ENCODE peak calls at places on chromosomes 2 and 18, in eight cellular contexts. M is choroid plexus epithelial cell, D is GM12865, A is brain microvascular endothelial cell, P is SK-N-SH, B is cardiac fibroblast, H is keratinocyte, V is Calu3. X is an unnamed sample.

GRCh38 chr18:24878289-24878688 is 417.9 kb downstream of the HRH4 start:
- DNase-seq in A (peak), P (peak), H (no peak), D (peak), V (no peak), M (peak), B (peak), X (peak)

GRCh38 chr2:211367252-211367651 is 810.9 kb downstream of the CPS1 start:
- DNase-seq in P (no peak), A (no peak), M (no peak), V (no peak), D (no peak), B (no peak), H (no peak), X (no peak)

GRCh38 chr2:70789304-70790078 is 952 bp downstream of the FIGLA start:
- DNase-seq in H (no peak), A (peak), D (peak), V (peak), B (peak), P (peak), M (peak), X (peak)

GRCh38 chr2:143255899-143256298 is 126.7 kb downstream of the ARHGAP15 start:
- DNase-seq in B (no peak), A (no peak), V (no peak), M (no peak), P (no peak), D (peak), H (no peak), X (no peak)

GRCh38 chr18:42025974-42026625 is 71.1 kb downstream of the PIK3C3 start:
- DNase-seq in D (peak), P (no peak), V (no peak), A (no peak), B (no peak), M (no peak), H (no peak), X (no peak)

GRCh38 chr2:158953454-158953853 is 15.0 kb upstream of the TANC1 start:
- DNase-seq in P (no peak), D (no peak), B (peak), A (peak), V (no peak), H (no peak), M (peak), X (peak)

GRCh38 chr2:191521608-191522208 is 156.2 kb upstream of the NABP1 start:
- DNase-seq in M (peak), A (no peak), P (peak), H (no peak), V (no peak), B (peak), D (peak), X (peak)

GRCh38 chr2:29802976-29803375 is 118.4 kb downstream of the ALK start:
- DNase-seq in D (no peak), H (no peak), M (no peak), V (no peak), P (no peak), A (no peak), B (peak), X (no peak)

GRCh38 chr2:120625865-120626560 is 109.7 kb upstream of the GLI2 start:
- DNase-seq in M (no peak), D (no peak), H (no peak), V (peak), A (no peak), P (no peak), B (no peak), X (no peak)

GRCh38 chr2:29528891-29529520 is 392.4 kb downstream of the ALK start:
- DNase-seq in B (peak), V (no peak), M (peak), D (no peak), H (no peak), A (peak), P (no peak), X (no peak)

GRCh38 chr2:61786876-61787275 is 67.0 kb downstream of the FAM161A start:
- DNase-seq in B (no peak), A (no peak), P (no peak), M (no peak), D (no peak), H (no peak), V (no peak), X (no peak)

GRCh38 chr2:60855989-60856669 is 25.2 kb upstream of the REL start:
- DNase-seq in A (no peak), D (no peak), V (no peak), B (no peak), H (no peak), M (no peak), P (no peak), X (no peak)

GRCh38 chr2:72092099-72092498 is 55.6 kb downstream of the CYP26B1 start:
- DNase-seq in A (no peak), P (no peak), H (no peak), B (no peak), D (no peak), M (peak), V (peak), X (no peak)

GRCh38 chr2:72090271-72090720 is 57.4 kb downstream of the CYP26B1 start:
- DNase-seq in H (no peak), M (no peak), B (no peak), D (no peak), P (no peak), V (no peak), A (no peak), X (no peak)

GRCh38 chr2:72090781-72091482 is 56.7 kb downstream of the CYP26B1 start:
- DNase-seq in D (no peak), B (no peak), H (no peak), M (no peak), V (no peak), A (no peak), P (no peak), X (no peak)

GRCh38 chr2:72089537-72089936 is 58.1 kb downstream of the CYP26B1 start:
- DNase-seq in A (no peak), M (no peak), D (no peak), H (no peak), B (no peak), V (no peak), P (no peak), X (no peak)

GRCh38 chr2:72089028-72089427 is 58.6 kb downstream of the CYP26B1 start:
- DNase-seq in B (no peak), P (no peak), V (no peak), D (no peak), H (no peak), A (no peak), M (no peak), X (no peak)
- TF ChIP-seq CTCF in B (no peak), P (no peak), V (no peak), D (no peak), H (no peak), A (no peak), M (no peak), X (no peak)

DNA sequence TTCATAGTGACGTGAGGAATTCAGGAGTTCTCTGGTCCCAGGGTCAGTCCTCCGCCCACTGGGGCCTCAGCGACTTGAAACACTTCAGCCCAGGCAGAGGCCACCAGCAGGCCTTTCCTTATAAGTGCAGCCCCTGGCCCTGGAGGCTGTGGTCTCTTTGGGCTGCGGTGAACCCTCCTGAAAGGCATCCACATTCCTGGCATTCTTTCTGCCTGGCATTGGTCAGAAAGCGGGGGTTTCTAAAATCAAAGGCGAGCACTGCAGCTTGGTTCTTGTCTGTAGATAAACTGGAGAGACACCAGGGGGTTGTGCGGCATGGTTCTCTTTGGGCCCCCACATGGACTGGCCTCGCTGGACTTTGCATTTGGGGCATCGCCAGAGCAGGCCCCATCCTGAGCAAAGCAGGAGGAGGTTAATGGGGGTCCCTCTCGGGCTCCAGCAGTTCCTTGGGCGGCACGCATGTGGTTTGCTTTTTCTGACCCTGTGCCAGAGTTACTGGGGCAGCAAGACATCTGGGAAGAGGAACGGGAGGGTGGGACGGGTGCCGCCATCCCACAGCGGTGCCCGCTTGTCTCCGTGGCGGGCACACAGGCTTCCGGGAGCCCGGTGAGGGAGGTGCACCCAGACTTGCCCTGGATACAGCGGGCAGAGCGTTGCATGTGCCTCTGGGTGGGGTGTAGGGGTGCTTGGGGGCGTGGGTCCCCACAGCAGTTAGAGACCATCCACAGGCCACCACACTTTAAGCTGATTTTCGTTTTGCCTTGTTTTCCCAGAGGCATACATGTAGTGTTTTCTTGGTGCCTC is 44.9 kb downstream of the SH3BP4 start:
- DNase-seq in M (peak), D (no peak), B (peak), H (no peak), P (no peak), A (peak), V (peak), X (peak)
- TF ChIP-seq CTCF in M (peak), D (no peak), B (peak), H (no peak), P (peak), A (peak), V (no peak), X (peak)

DNA sequence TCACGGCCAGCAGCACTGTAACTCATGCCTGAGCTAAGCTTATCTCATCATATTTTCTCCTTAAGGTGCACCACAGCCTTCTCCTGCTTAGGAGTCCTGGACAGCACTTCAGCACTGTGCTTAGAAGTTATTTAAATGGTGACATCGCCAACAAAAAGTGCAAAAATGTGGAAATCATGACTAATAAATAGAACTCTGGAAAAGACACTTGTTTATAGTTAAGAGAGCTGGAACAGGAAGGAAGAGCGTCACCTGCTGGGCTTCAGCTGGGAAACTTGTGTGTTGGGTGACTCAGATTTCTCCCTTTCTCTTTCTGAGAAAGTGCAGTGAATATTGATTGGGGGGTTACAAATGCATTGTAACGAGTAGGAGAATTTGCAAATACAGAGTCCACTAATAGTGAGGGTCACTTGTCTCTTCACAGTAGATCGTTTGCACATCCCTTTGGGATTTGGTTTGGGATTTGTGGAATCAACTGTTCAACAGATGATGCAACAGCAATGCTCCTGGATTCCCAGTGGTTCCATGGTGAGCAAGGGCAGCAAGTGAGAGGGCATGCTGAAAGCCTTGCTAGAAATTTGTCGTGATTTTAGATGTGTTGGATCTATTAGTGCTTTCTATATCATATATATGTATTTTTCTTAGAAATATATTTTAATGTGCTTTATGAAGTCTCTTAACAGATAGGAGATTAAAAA is 84.2 kb downstream of the DOK6 start:
- DNase-seq in P (no peak), M (peak), D (peak), V (no peak), H (no peak), B (peak), A (peak), X (peak)
- TF ChIP-seq CTCF in P (peak), M (peak), D (peak), V (no peak), H (no peak), B (peak), A (no peak), X (no peak)

DNA sequence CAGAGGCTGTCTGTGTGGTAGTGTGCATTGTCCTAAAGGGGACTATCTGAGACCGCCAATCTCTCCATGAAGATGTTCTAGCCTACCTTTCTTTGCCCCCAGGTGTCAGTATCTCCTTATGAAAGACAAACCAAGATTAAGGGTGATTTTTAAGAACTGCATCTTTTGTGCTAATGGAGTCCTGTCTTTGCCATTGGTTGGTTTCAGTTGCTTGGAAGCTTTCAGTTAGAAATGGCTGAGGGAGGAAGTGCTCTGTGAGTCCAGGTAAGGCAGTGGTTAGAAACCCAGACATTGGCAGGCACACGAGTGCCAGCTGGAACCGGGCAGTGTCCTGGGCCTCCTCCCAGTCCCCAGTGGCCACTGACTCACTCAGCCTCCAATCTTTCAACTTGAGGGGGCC is 111.3 kb downstream of the DOCK10 start:
- DNase-seq in V (no peak), M (no peak), B (peak), H (no peak), D (no peak), A (no peak), P (no peak), X (no peak)
- TF ChIP-seq CTCF in V (no peak), M (peak), B (no peak), H (no peak), D (peak), A (peak), P (peak), X (no peak)

DNA sequence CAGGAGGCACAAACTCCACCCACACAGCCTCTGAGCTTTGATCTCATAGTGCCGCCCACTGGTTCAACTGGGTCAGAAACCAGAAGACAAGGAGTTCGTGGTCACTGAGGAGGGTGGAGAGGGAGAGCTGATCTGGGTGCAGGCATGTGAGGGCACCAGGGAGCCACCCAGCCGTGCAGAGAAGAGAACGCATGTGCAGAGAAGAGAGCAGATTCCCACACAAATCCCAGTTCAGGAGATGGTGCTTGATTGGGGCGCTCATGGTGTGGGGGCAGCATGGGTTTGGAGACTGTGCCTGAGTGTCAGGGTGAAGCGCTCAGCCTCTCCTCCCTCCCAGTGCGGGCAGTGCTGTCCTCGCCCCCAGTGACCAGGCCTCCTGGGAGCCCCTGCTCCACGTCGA is 375.2 kb upstream of the MYT1L start:
- DNase-seq in D (no peak), P (no peak), B (no peak), H (no peak), V (no peak), A (no peak), M (no peak), X (no peak)
- TF ChIP-seq CTCF in D (no peak), P (no peak), B (no peak), H (no peak), V (no peak), A (no peak), M (no peak), X (no peak)

DNA sequence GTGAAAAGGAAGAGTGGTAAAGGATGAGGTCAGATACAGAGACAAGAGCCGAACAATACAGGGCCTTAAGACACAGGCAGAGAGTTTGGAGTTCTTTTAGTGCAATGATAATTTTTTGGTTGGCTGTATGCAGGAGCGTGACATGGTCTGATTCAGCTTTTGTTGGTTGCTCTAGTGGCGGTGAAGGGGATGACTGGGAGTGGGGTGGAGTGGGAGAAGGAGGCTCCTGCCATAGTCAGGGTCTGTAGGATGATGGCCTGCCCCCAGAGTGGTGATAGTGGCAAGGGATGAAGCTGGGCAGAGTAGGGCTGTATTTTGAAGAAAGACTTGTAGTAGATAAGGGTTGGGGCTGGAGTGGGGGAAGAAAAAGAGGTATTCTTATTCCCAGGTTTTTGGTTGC is 306.6 kb upstream of the VWC2L start:
- DNase-seq in A (no peak), V (no peak), P (no peak), D (no peak), M (no peak), B (no peak), H (no peak), X (no peak)
- TF ChIP-seq CTCF in A (no peak), V (no peak), P (no peak), D (no peak), M (no peak), B (no peak), H (no peak), X (no peak)

GRCh38 chr18:36212301-36212977 is 25.1 kb downstream of the MOCOS start:
- DNase-seq in P (no peak), A (no peak), D (no peak), V (no peak), B (peak), H (no peak), M (peak), X (no peak)
- TF ChIP-seq CTCF in P (no peak), A (peak), D (no peak), V (no peak), B (no peak), H (no peak), M (peak), X (no peak)

GRCh38 chr2:101153077-101153707 is 2.0 kb upstream of the TBC1D8 start:
- DNase-seq in A (no peak), M (no peak), P (no peak), B (no peak), D (no peak), V (no peak), H (no peak), X (no peak)
- TF ChIP-seq CTCF in A (no peak), M (no peak), P (no peak), B (no peak), D (no peak), V (no peak), H (no peak), X (no peak)

DNA sequence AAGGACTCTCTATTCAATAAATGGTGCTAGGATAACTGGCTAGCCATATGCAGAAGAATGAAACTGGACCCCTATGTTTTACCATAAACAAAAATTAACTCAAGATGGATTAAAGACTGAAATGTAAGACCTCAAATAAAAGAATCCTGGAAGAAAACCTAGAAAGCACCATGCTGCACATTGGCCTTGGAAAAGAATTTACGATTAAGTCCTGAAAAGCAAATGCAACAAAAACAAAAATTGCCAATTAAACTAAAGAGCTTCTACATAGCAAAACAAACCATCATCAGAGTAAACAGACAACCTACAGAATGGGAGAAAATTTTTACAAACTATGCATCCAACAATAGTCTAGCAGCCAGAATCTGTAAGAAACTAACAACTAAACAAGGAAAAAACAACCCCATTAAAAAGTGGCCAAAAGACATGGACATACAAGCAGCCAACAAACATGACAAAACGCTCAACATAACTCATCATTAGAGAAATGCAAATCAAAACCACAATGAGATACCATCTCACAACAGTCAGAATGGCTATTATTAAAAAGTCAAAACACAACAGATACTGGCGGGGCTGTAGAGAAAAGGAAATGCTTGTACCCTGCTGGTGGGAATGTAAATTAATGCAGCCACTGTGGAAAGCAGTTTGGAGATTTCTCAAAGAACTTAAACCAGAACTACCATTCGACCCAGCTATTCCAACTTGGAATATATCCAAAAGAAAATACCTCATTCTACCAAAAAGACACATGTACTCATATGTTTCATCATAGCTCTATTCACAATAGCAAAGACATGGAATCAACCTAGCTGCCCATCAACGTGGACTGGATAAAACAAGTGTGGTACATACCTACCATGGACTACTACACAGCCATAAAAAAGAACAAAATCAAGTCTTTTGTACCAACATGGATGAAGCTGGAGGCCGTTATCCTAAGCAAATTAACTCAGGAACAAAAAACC is 30.6 kb downstream of the SEPTIN10 start:
- DNase-seq in B (peak), D (peak), M (peak), H (no peak), V (no peak), P (no peak), A (no peak), X (no peak)
- TF ChIP-seq CTCF in B (no peak), D (no peak), M (peak), H (no peak), V (no peak), P (peak), A (no peak), X (no peak)

GRCh38 chr2:16629044-16629443 is 36.6 kb downstream of the CYRIA start:
- DNase-seq in B (no peak), M (no peak), P (no peak), A (no peak), H (no peak), D (no peak), V (no peak), X (no peak)

GRCh38 chr2:16632615-16633014 is 33.0 kb downstream of the CYRIA start:
- DNase-seq in H (no peak), P (no peak), A (peak), M (peak), B (no peak), D (no peak), V (no peak), X (no peak)

GRCh38 chr2:16628316-16628715 is 37.3 kb downstream of the CYRIA start:
- DNase-seq in A (no peak), M (no peak), P (no peak), H (no peak), D (no peak), B (no peak), V (no peak), X (no peak)

GRCh38 chr2:16629770-16630169 is 35.9 kb downstream of the CYRIA start:
- DNase-seq in V (no peak), B (no peak), M (no peak), A (no peak), P (no peak), D (no peak), H (no peak), X (no peak)

DNA sequence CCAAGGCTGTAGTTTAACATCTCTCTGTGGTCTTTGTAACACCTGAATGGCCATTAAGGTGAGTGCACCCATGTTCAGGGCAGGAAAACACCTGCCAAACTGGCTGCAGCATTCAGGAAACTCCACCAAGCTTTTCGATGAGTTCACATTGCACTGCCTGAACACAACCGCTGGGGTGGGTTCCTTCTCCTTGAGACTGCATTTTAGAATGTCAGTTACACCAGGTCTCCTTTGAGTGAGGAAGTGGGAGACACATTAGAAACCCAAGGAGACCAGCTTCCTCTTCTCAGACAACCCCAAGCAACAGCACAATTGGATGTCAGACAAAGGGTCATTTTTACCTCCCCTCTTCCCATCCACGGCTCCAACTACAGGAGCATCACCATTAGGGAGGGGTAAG is 35.2 kb downstream of the CYRIA start:
- DNase-seq in M (no peak), D (peak), P (no peak), V (no peak), A (no peak), B (no peak), H (no peak), X (no peak)
- TF ChIP-seq CTCF in M (no peak), D (peak), P (no peak), V (no peak), A (no peak), B (no peak), H (no peak), X (no peak)